ENCODE peak calls at places on chromosomes 2 and 18, in five cellular contexts. R is esophagus squamous epithelium, U is NCI-H2171, X is T follicular helper cell, B is AML-193. H is an unnamed sample.
A peak's percentile ranks its signal among the peaks of the same experiment; 100 is the strongest.

GRCh38 chr18:62744076-62744705 is 28.9 kb downstream of the PHLPP1 start:
- DNase-seq in R (no peak), U (no peak), X (no peak), B (no peak), H (no peak)

GRCh38 chr2:73175663-73176204 is 26.6 kb upstream of the NOTO start:
- DNase-seq in R (no peak), U (peak; percentile 37), X (peak; percentile 61), B (peak; percentile 52), H (no peak)

GRCh38 chr2:237128026-237128703 is 42.5 kb downstream of the COPS8 start:
- DNase-seq in R (peak; percentile 19), U (no peak), X (no peak), B (no peak), H (no peak)

GRCh38 chr18:23134780-23135678 is at the start of gene CABLES1:
- DNase-seq in R (no peak), U (peak; percentile 43), X (no peak), B (no peak), H (no peak)

GRCh38 chr18:66640431-66640830 is 36.5 kb upstream of the CDH19 start:
- DNase-seq in R (no peak), U (no peak), X (no peak), B (no peak), H (no peak)

GRCh38 chr18:75052475-75052874 is 156.5 kb downstream of the PTGR3 start:
- DNase-seq in R (no peak), U (no peak), X (no peak), B (no peak), H (no peak)

GRCh38 chr2:86016581-86016980 is 89.1 kb downstream of the POLR1A start:
- DNase-seq in R (no peak), U (no peak), X (no peak), B (no peak), H (no peak)

GRCh38 chr2:96105152-96105915 is 11.0 kb downstream of the ADRA2B start:
- DNase-seq in R (no peak), U (no peak), X (no peak), B (no peak), H (no peak)

GRCh38 chr18:79935925-79936324 is 15.5 kb downstream of the SLC66A2 start:
- DNase-seq in R (no peak), U (no peak), X (no peak), B (no peak), H (no peak)

GRCh38 chr2:162073776-162074578 is at the start of gene DPP4:
- DNase-seq in R (no peak), U (no peak), X (peak; percentile 17), B (no peak), H (no peak)

GRCh38 chr2:24439280-24439970 is 51.6 kb upstream of the NCOA1 start:
- DNase-seq in R (no peak), U (no peak), X (no peak), B (no peak), H (no peak)